ENCODE peak calls at places on chromosome 7, in four cellular contexts. J, T, W and N are unnamed samples.

GRCh38 chr7:147896121-147896520 is 694.4 kb upstream of the C7orf33 start:
- DNase-seq in J (no peak), T (no peak), W (no peak), N (no peak)

GRCh38 chr7:104938741-104939390 is 75.1 kb upstream of the KMT2E start:
- DNase-seq in J (no peak), T (no peak), W (no peak), N (peak)

GRCh38 chr7:84134169-84134568 is 60.4 kb downstream of the SEMA3A start:
- DNase-seq in J (no peak), T (no peak), W (no peak), N (no peak)

GRCh38 chr7:94258856-94259255 is 135.8 kb upstream of the COL1A2 start:
- DNase-seq in J (peak), T (no peak), W (no peak), N (no peak)

GRCh38 chr7:129923709-129924108 is 29.1 kb downstream of the UBE2H start:
- DNase-seq in J (no peak), T (peak), W (no peak), N (no peak)

GRCh38 chr7:134690016-134690415 is 43.4 kb downstream of the BPGM start:
- DNase-seq in J (no peak), T (no peak), W (no peak), N (peak)

GRCh38 chr7:7662527-7662926 is 22.0 kb downstream of the UMAD1 start:
- DNase-seq in J (peak), T (no peak), W (peak), N (no peak)

GRCh38 chr7:2403718-2404648 is 572 bp downstream of the CHST12 start:
- DNase-seq in J (peak), T (no peak), W (peak), N (peak)

GRCh38 chr7:152486968-152487367 is 51.2 kb upstream of the KMT2C start:
- DNase-seq in J (no peak), T (no peak), W (no peak), N (no peak)
- TF ChIP-seq USF1 in J (no peak), T (no peak), W (no peak), N (no peak)

GRCh38 chr7:111639894-111640293 is 77.6 kb upstream of the IMMP2L start:
- DNase-seq in J (no peak), T (no peak), W (no peak), N (no peak)
- TF ChIP-seq USF1 in J (no peak), T (no peak), W (no peak), N (no peak)

GRCh38 chr7:155206286-155207020 is 91.2 kb upstream of the INSIG1 start:
- DNase-seq in J (no peak), T (peak), W (peak), N (no peak)
- TF ChIP-seq USF1 in J (no peak), T (peak), W (peak), N (no peak)

GRCh38 chr7:71842376-71842775 is 569.8 kb downstream of the CALN1 start:
- DNase-seq in J (no peak), T (no peak), W (no peak), N (no peak)

GRCh38 chr7:71846160-71846559 is 566.0 kb downstream of the CALN1 start:
- DNase-seq in J (peak), T (no peak), W (peak), N (no peak)

DNA sequence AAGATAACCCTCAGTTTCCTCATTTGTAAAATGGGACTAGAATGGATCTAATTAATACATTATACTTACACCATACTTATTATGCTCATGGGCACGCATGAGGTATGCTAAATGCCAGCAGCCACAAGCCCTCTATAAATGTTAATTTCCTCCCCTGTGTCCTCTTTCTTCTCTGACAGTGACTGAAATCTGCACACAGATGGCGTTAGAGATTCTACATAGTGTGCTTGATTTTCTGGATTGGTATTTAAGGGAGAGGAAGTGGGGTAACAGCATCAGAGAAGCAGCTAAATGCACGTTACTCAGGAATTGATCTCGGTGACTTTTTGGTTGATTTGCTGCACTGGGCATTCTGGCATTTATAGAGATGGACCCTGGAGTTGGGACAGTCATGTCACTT is 568.5 kb downstream of the CALN1 start:
- DNase-seq in J (no peak), T (no peak), W (no peak), N (no peak)
- TF ChIP-seq USF1 in J (no peak), T (no peak), W (no peak), N (no peak)

DNA sequence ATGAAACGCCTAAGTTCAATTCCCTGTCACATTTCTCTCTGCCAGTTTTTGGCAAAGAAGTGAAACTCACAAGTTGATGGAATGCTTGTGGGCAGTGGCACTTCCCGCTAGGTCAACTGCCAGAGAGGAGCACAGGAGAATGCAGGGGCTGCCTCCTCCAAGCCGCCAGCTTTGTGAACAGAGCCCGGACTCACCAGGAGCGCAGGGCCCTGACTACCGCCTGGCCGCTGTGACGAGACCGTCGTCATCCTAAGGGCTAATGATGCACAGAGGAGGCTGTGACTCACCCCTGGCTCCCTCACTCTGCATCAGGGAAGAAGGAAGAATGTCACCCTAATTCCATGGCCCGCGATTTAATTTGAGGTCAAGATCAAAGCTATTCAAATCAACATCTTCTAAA is 123.9 kb downstream of the TAX1BP1 start:
- DNase-seq in J (no peak), T (no peak), W (no peak), N (no peak)
- TF ChIP-seq USF1 in J (no peak), T (no peak), W (no peak), N (no peak)

DNA sequence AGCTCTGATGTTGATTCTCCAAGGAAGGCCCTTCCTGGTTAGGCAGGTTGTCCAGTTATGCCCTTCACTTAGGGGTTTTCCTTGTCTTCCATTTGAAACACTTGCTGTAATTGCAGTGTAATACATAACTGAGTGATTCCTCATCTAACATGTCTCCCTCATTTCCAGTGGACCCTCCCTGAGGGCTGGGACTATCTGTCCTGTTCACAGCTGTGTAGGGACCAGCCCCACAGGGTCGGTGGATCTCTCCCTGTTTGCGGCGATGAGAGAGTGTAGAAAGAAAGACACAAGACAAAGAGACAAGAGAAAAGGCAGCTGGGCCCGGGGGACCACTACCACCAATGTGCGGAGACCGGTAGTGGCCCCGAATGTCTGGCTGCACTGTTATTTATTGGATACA is 135.9 kb upstream of the EEPD1 start:
- DNase-seq in J (no peak), T (no peak), W (no peak), N (no peak)
- TF ChIP-seq USF1 in J (no peak), T (no peak), W (no peak), N (no peak)

DNA sequence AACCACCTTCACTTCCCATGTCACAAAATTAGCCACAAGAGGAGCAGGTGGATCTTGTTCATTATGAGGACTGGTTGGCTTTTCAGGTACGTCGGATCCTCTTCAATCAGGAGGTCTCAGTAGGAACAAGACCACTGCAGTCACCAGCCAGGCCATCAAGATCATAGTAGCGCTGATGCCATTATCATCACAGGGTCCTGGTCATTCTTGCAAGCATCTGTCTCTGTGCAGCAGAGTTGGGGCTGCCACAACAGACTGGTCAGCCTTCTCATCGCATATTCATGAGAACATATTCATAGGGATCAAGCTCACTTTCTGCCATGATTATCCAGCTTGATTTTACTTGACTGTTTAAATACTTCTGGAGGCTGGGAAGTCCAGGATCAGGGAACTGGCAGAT is 67.1 kb downstream of the ADCYAP1R1 start:
- DNase-seq in J (no peak), T (no peak), W (no peak), N (no peak)
- TF ChIP-seq USF1 in J (no peak), T (no peak), W (no peak), N (no peak)

GRCh38 chr7:80225361-80225760 is 90.7 kb downstream of the GNAI1 start:
- DNase-seq in J (no peak), T (no peak), W (no peak), N (no peak)
- TF ChIP-seq USF1 in J (no peak), T (no peak), W (no peak), N (no peak)

GRCh38 chr7:117273325-117274292 is 49.2 kb downstream of the WNT2 start:
- DNase-seq in J (no peak), T (no peak), W (no peak), N (no peak)

GRCh38 chr7:117272360-117272759 is 50.5 kb downstream of the WNT2 start:
- DNase-seq in J (no peak), T (no peak), W (no peak), N (no peak)

GRCh38 chr7:117278040-117278439 is 44.8 kb downstream of the WNT2 start:
- DNase-seq in J (no peak), T (no peak), W (no peak), N (no peak)

GRCh38 chr7:117277576-117277975 is 45.3 kb downstream of the WNT2 start:
- DNase-seq in J (no peak), T (no peak), W (no peak), N (no peak)

DNA sequence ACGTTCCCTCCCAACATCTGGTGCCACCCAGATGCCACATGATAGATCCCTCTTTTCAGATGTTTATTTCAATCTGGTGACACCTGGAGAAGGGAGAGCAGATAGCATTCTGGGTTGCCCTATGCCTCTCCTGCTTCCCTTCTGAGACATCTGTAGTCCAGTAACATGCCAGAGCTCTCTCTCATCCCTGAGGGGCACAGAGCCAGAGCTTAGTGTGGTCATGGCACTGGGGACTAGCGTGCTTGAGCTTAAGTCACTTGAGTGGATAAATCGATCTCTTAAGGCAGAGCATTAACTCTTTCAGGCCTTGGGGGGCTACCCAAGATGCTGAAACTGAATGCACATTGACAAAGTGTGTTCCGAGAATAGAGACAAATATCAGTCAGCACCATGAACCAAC is 47.9 kb downstream of the WNT2 start:
- DNase-seq in J (no peak), T (no peak), W (no peak), N (no peak)
- TF ChIP-seq USF1 in J (no peak), T (no peak), W (no peak), N (no peak)